ENCODE peak calls at places on chromosomes 13 and 19, in eight cellular contexts. A is IMR-90, K is sigmoid colon, V is spleen, H is vagina, F is uterus, L is ovary, B is transverse colon. C is an unnamed sample.

GRCh38 chr13:92137519-92137918 is 739.1 kb downstream of the GPC5 start:
- DNase-seq in A (no peak), K (no peak), V (no peak), H (no peak), F (no peak), L (no peak), B (no peak), C (peak; percentile 62)

GRCh38 chr19:32558607-32559228 is 22.3 kb upstream of the PDCD5 start:
- DNase-seq in A (no peak), K (no peak), V (peak; percentile 19), H (no peak), F (no peak), L (no peak), B (no peak), C (no peak)

GRCh38 chr19:56946164-56946563 is 105.6 kb upstream of the PEG3 start:
- DNase-seq in A (no peak), K (no peak), V (no peak), H (no peak), F (no peak), L (peak; percentile 69), B (no peak), C (no peak)

GRCh38 chr19:31408460-31409124 is 59.4 kb upstream of the TSHZ3 start:
- DNase-seq in A (peak; percentile 87), K (no peak), V (no peak), H (no peak), F (peak; percentile 22), L (no peak), B (no peak), C (no peak)

GRCh38 chr13:32142956-32143375 is 111.4 kb downstream of the FRY start:
- DNase-seq in A (peak; percentile 52), K (no peak), V (no peak), H (no peak), F (no peak), L (no peak), B (no peak), C (no peak)

GRCh38 chr19:54684537-54684936 is 21.8 kb downstream of the LILRB4 start:
- DNase-seq in A (no peak), K (no peak), V (no peak), H (no peak), F (no peak), L (no peak), B (no peak), C (no peak)

GRCh38 chr13:33189470-33189869 is 96.1 kb downstream of the STARD13 start:
- DNase-seq in A (no peak), K (no peak), V (no peak), H (no peak), F (no peak), L (no peak), B (no peak), C (no peak)

GRCh38 chr19:3338541-3339181 is 27.7 kb upstream of the NFIC start:
- DNase-seq in A (no peak), K (peak; percentile 77), V (peak; percentile 84), H (no peak), F (no peak), L (no peak), B (peak; percentile 89), C (peak; percentile 82)

GRCh38 chr13:36549126-36549702 is 116.9 kb downstream of the CCNA1 start:
- DNase-seq in A (no peak), K (no peak), V (no peak), H (no peak), F (no peak), L (no peak), B (no peak), C (no peak)

GRCh38 chr13:113448545-113448884 is 4.8 kb downstream of the ADPRHL1 start:
- DNase-seq in A (no peak), K (peak; percentile 44), V (no peak), H (no peak), F (no peak), L (peak; percentile 50), B (peak; percentile 47), C (no peak)

GRCh38 chr13:74367193-74367592 is 233.0 kb upstream of the KLF12 start:
- DNase-seq in A (no peak), K (no peak), V (no peak), H (no peak), F (no peak), L (no peak), B (no peak), C (no peak)

GRCh38 chr19:32464279-32464678 is 58.7 kb downstream of the DPY19L3 start:
- DNase-seq in A (peak; percentile 10), K (no peak), V (no peak), H (no peak), F (no peak), L (no peak), B (no peak), C (no peak)

GRCh38 chr13:100115693-100116254 is 26.9 kb downstream of the PCCA start:
- DNase-seq in A (no peak), K (no peak), V (no peak), H (no peak), F (no peak), L (no peak), B (no peak), C (no peak)

GRCh38 chr13:48831248-48831647 is 144.5 kb upstream of the FNDC3A start:
- DNase-seq in A (peak; percentile 31), K (no peak), V (no peak), H (no peak), F (no peak), L (no peak), B (no peak), C (no peak)

GRCh38 chr19:32206065-32206464 is 139.3 kb upstream of the ZNF507 start:
- DNase-seq in A (no peak), K (no peak), V (no peak), H (no peak), F (no peak), L (no peak), B (no peak), C (no peak)

GRCh38 chr13:99617474-99618255 is 116.4 kb downstream of the TM9SF2 start:
- DNase-seq in A (peak; percentile 38), K (no peak), V (no peak), H (no peak), F (no peak), L (peak; percentile 53), B (peak; percentile 21), C (peak; percentile 61)

GRCh38 chr13:29702912-29703351 is 107.4 kb upstream of the SLC7A1 start:
- DNase-seq in A (peak; percentile 69), K (peak; percentile 72), V (no peak), H (peak; percentile 82), F (peak; percentile 46), L (no peak), B (no peak), C (no peak)

DNA sequence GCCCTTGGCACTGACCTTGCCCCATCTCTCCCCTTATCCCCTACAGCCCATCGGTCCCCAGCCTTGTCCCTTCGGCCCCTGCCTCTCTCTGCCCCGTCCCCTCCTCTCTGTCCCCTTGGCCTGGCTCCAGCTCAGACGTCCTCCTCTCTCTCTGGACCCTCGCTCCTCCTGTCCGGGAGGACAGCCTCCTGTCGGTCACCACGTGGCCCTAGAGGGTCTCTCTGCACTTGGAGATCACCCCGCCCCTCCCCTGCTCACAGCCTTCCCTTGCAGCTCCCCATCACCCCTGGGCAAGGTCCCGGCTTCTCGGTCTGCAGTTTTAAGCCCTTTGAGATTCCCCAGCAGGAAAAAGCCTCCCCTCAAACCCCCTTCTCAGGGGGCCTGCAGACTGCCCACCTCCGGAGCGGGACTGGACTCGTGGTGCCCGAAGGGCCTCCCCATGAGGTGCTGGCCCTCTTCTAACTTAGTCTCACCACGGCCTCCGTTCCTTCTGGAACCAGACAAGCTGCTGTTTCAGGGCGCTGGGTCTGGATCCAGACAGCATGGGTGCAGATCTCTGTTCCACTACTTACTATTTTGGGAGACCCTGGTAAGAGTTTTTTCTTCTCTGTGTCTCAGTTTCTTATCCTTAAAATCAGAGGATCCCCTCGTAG is 3.3 kb upstream of the KLK15 start:
- DNase-seq in A (no peak), K (no peak), V (peak; percentile 59), H (no peak), F (no peak), L (no peak), B (peak; percentile 17), C (no peak)
- TF ChIP-seq POLR2A in A (no peak), K (no peak), V (no peak), H (no peak), F (no peak), L (no peak), B (no peak), C (no peak)

DNA sequence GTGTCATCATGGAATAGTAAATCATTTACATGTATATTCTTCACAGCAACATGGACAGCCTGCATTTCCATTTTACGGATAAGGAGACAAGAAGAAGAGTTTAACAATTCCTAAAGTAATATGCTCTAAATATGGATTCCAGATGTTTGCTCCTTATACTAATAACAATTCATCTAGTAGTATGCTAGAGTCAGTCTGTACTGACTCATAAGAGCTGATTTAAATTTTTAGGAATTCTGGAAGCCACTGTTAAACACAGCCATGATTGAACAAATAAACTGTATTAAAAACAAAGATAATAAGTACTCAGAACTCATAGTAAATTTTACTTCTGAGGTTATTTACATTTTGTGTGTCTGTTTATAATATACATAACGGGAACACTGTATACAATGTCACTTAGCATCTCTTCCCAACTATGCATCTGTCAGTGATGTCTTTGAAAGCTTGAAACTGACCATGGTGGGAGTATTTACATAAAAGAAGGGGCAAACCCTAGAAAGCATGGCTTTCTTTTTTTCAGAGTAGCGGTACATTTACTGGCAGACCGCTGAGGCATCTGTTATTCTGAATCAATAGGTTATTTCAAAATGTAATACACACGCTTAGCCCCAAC is 13.0 kb downstream of the ZC3H13 start:
- DNase-seq in A (peak; percentile 83), K (no peak), V (no peak), H (no peak), F (no peak), L (no peak), B (no peak), C (no peak)
- H3K4me1 ChIP-seq in A (peaks cover 7% of the 10 kb centered on the region), K (no peaks in the 10 kb centered on the region), V (peaks cover 7% of the 10 kb centered on the region), H (no peaks in the 10 kb centered on the region), F (no peaks in the 10 kb centered on the region), L (no peaks in the 10 kb centered on the region), B (no peaks in the 10 kb centered on the region), C (no peaks in the 10 kb centered on the region)

GRCh38 chr19:58476498-58477015 is 405 bp downstream of the ZNF446 start:
- DNase-seq in A (no peak), K (no peak), V (no peak), H (peak; percentile 91), F (no peak), L (no peak), B (no peak), C (peak; percentile 67)

GRCh38 chr19:58477871-58478270 is 1.7 kb downstream of the ZNF446 start:
- DNase-seq in A (no peak), K (no peak), V (no peak), H (peak; percentile 87), F (no peak), L (peak; percentile 55), B (no peak), C (peak; percentile 57)

GRCh38 chr19:58475714-58476497 is at the start of gene ZNF446:
- DNase-seq in A (peak; percentile 94), K (peak; percentile 99), V (peak; percentile 98), H (peak; percentile 97), F (peak; percentile 98), L (peak; percentile 96), B (peak; percentile 97), C (peak; percentile 97)

GRCh38 chr19:58474997-58475713 is 997 bp upstream of the ZNF446 start:
- DNase-seq in A (no peak), K (no peak), V (no peak), H (peak; percentile 94), F (no peak), L (no peak), B (no peak), C (peak; percentile 19)

GRCh38 chr19:58477130-58477529 is 978 bp downstream of the ZNF446 start:
- DNase-seq in A (no peak), K (no peak), V (peak; percentile 85), H (no peak), F (no peak), L (no peak), B (no peak), C (peak; percentile 61)
- TF ChIP-seq POLR2A in A (no peak), K (no peak), V (no peak), H (no peak), F (no peak), L (no peak), B (no peak), C (no peak)

GRCh38 chr19:18804643-18805042 is 13.5 kb upstream of the COMP start:
- DNase-seq in A (no peak), K (no peak), V (no peak), H (no peak), F (no peak), L (no peak), B (no peak), C (no peak)
- H3K4me1 ChIP-seq in A (peaks cover 1% of the 10 kb centered on the region), K (no peaks in the 10 kb centered on the region), V (peaks cover 8% of the 10 kb centered on the region), H (peaks cover 18% of the 10 kb centered on the region), F (no peaks in the 10 kb centered on the region), L (no peaks in the 10 kb centered on the region), B (peaks cover 3% of the 10 kb centered on the region), C (no peaks in the 10 kb centered on the region)